ENCODE peak calls at places on chromosomes 1 and 21, in five cellular contexts. V, K, N, U and J are unnamed samples.

GRCh38 chr1:59446257-59446901 is 149.5 kb downstream of the FGGY start:
- DNase-seq in V (peak), K (no peak), N (no peak), U (no peak), J (no peak)

GRCh38 chr1:145992502-145992936 is 3.9 kb downstream of the TXNIP start:
- DNase-seq in V (no peak), K (no peak), N (no peak), U (no peak), J (no peak)

GRCh38 chr1:151311589-151312331 is 15.5 kb downstream of the PI4KB start:
- DNase-seq in V (peak), K (no peak), N (peak), U (peak), J (no peak)

GRCh38 chr1:100543640-100544039 is 5.7 kb downstream of the GPR88 start:
- DNase-seq in V (no peak), K (no peak), N (no peak), U (no peak), J (no peak)

GRCh38 chr1:67682659-67683197 is 2.3 kb upstream of the GADD45A start:
- DNase-seq in V (peak), K (no peak), N (no peak), U (no peak), J (no peak)

GRCh38 chr1:38029081-38029681 is 16.6 kb downstream of the UTP11 start:
- DNase-seq in V (peak), K (no peak), N (no peak), U (peak), J (no peak)

GRCh38 chr1:47332779-47333577 is 612 bp upstream of the CMPK1 start:
- DNase-seq in V (no peak), K (no peak), N (no peak), U (peak), J (no peak)

GRCh38 chr1:12001996-12002493 is 17.3 kb upstream of the MIIP start:
- DNase-seq in V (peak), K (no peak), N (no peak), U (no peak), J (no peak)

GRCh38 chr21:29656504-29657227 is 283.1 kb downstream of the GRIK1 start:
- DNase-seq in V (peak), K (no peak), N (no peak), U (no peak), J (no peak)

GRCh38 chr1:60329636-60330035 is 256.1 kb upstream of the C1orf87 start:
- DNase-seq in V (no peak), K (no peak), N (no peak), U (no peak), J (no peak)

GRCh38 chr1:210244746-210245367 is 12.3 kb downstream of the SERTAD4 start:
- DNase-seq in V (peak), K (no peak), N (no peak), U (no peak), J (no peak)

GRCh38 chr1:30008998-30009657 is 714.3 kb downstream of the MATN1 start:
- DNase-seq in V (no peak), K (no peak), N (no peak), U (no peak), J (no peak)

GRCh38 chr1:87219626-87220025 is 109.1 kb upstream of the LMO4 start:
- DNase-seq in V (no peak), K (no peak), N (no peak), U (no peak), J (no peak)

GRCh38 chr1:2270260-2271100 is 42.4 kb downstream of the SKI start:
- DNase-seq in V (no peak), K (no peak), N (no peak), U (peak), J (no peak)

GRCh38 chr1:15835205-15835740 is 12.2 kb upstream of the SPEN start:
- DNase-seq in V (no peak), K (no peak), N (no peak), U (no peak), J (no peak)

GRCh38 chr1:1997561-1997960 is 6.0 kb downstream of the CFAP74 start:
- DNase-seq in V (no peak), K (no peak), N (no peak), U (no peak), J (no peak)

GRCh38 chr1:65820983-65821382 is 28.3 kb downstream of the PDE4B start:
- DNase-seq in V (peak), K (no peak), N (no peak), U (no peak), J (no peak)

DNA sequence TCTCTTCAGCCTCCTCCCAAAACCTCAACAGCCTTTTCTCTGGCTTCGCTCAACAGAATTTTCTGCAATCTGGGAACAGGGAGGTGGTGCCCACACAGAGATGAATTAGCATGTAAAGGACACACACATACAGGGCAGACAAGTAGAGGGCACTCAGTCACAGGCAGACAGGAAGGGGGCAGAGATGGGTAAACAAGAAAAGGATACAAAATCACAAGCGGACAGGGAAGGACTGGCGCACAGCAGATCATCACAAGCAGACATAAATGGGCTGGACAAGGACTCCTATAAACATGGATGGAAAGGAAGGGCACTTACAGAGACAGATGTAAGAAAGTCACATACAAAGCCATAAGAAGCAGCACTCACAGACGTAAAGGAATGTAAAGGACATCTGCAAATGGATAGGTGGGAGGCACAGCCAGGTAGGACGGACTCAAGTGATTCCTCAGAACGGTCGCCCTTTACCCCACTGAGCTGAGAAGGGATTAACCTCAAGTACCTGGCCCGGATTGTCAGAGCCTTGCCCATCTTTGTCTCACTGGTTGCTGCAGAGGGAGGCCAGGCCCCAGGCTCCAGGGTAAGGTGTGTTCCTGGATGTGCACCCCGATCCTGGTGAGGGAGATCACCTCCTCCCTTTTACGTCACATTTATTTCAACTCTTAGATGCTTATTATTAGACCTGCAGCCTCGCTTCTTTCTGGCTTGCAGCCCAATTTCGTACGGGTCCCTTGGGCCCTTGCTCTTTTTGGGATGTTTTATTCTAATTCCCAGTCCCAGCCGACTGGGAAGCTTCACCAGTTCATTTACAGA is 841 bp upstream of the PRCC start:
- DNase-seq in V (no peak), K (no peak), N (no peak), U (no peak), J (no peak)
- TF ChIP-seq CTCF in V (no peak), K (no peak), N (peak), U (no peak), J (no peak)

DNA sequence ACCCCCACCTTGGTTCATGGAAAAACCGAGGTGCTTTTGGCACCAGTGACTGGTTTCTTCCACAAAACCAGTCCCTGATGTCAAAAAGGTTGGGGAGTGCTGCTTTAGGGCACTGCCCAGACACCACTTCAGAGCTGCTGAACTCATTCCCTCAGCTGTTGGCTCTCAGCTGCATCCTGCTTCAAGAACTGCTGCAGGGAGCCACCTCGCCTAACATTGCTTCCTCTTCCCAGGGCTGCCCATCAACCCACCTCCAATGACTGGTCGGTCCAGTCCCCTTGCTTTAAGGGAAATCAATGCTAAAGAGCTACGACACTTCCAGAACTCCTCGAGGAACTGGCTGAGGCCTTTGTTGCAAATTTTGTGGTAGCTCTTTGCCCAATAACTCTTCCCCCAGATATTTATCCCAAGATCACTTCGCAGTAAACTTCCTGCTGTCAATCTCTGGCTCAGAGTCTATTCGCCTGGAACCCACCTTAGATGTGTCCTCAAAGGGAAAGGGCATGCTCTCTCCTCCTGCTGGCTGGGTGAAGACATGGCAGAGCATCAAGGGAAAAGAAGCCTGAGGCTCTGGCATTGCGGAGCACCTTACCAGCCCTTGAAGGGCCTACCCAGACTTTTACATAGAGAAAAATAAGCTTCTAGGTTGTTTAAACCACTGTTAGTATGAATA is 29.0 kb downstream of the C1orf52 start:
- DNase-seq in V (no peak), K (no peak), N (no peak), U (no peak), J (no peak)
- TF ChIP-seq CTCF in V (peak), K (peak), N (no peak), U (no peak), J (no peak)

GRCh38 chr1:232630047-232630893 is at the start of gene SIPA1L2:
- DNase-seq in V (peak), K (peak), N (peak), U (peak), J (peak)
- TF ChIP-seq CTCF in V (peak), K (peak), N (peak), U (peak), J (peak)

GRCh38 chr1:18681423-18681835 is 50.8 kb downstream of the PAX7 start:
- DNase-seq in V (no peak), K (no peak), N (no peak), U (no peak), J (no peak)

GRCh38 chr1:18682375-18682774 is 51.7 kb downstream of the PAX7 start:
- DNase-seq in V (no peak), K (no peak), N (no peak), U (no peak), J (no peak)

GRCh38 chr1:18673976-18674375 is 43.3 kb downstream of the PAX7 start:
- DNase-seq in V (no peak), K (no peak), N (no peak), U (no peak), J (no peak)

GRCh38 chr1:18676431-18676830 is 45.8 kb downstream of the PAX7 start:
- DNase-seq in V (no peak), K (no peak), N (no peak), U (no peak), J (no peak)
- TF ChIP-seq CTCF in V (no peak), K (no peak), N (no peak), U (no peak), J (no peak)

GRCh38 chr21:45523411-45524101 is 18.7 kb downstream of the SLC19A1 start:
- DNase-seq in V (no peak), K (no peak), N (no peak), U (peak), J (no peak)

GRCh38 chr21:45522381-45522780 is 19.9 kb downstream of the SLC19A1 start:
- DNase-seq in V (no peak), K (no peak), N (no peak), U (no peak), J (no peak)

GRCh38 chr21:45519182-45519581 is 23.1 kb downstream of the SLC19A1 start:
- DNase-seq in V (no peak), K (no peak), N (no peak), U (no peak), J (no peak)

GRCh38 chr21:45522986-45523385 is 19.3 kb downstream of the SLC19A1 start:
- DNase-seq in V (no peak), K (no peak), N (no peak), U (no peak), J (no peak)

DNA sequence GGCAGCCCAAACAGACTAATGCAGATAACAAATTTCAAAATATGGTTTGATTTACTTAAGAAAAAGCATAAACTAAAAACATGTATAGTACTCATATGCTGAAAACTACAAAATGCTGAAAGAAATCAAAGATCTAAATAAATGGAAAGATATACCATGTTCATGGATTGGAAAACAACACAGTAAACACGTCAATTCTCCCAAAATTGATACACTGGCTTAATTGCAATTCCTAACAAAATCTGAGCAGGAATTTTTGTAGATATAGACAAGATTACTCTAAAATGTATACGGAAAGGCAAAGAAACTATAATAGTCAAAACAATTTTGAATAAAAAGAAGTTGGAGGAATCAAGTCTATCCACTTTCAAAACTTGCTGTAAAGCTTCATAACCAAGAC is 21.0 kb downstream of the SLC19A1 start:
- DNase-seq in V (no peak), K (no peak), N (no peak), U (no peak), J (no peak)
- TF ChIP-seq CTCF in V (no peak), K (no peak), N (no peak), U (no peak), J (no peak)